ENCODE peak calls at places on chromosomes 13 and 19, in nine cellular contexts. U is upper lobe of left lung; D is T follicular helper cell; V is nephron progenitor cell; F is uterus; G is hepatocyte; Y is stimulated activated CD8-positive, alpha-beta memory T cell treated with anti-CD3 and anti-CD28 coated beads, Interleukin-12 subunit alpha, Interleukin-12 subunit beta, amount 100 ng/mL, for 4 hours; A is adipocyte; M is T-helper 1 cell. E is an unnamed sample.

GRCh38 chr13:41059466-41059865 is 1.8 kb upstream of the WBP4 start:
- DNase-seq in G (no peak), U (no peak), Y (no peak), M (no peak), A (peak), D (no peak), V (no peak), F (no peak), E (no peak)

GRCh38 chr13:71492346-71492871 is 374.6 kb downstream of the DACH1 start:
- DNase-seq in F (no peak), U (no peak), A (no peak), V (no peak), M (no peak), Y (no peak), D (no peak), G (no peak), E (no peak)

GRCh38 chr19:5934779-5935472 is 20.9 kb downstream of the CAPS start:
- DNase-seq in M (no peak), A (peak), G (peak), V (peak), Y (no peak), D (no peak), U (no peak), F (peak), E (peak)

GRCh38 chr19:12450817-12451216 is 10.0 kb upstream of the ZNF443 start:
- DNase-seq in M (no peak), D (no peak), Y (no peak), U (no peak), A (no peak), G (no peak), V (peak), F (no peak), E (no peak)

GRCh38 chr13:35349673-35350278 is 126.7 kb downstream of the MAB21L1 start:
- DNase-seq in F (no peak), U (no peak), M (no peak), G (peak), Y (no peak), V (no peak), A (no peak), D (no peak), E (no peak)

GRCh38 chr19:15437355-15438123 is 12.2 kb downstream of the WIZ start:
- DNase-seq in M (no peak), Y (no peak), A (peak), V (no peak), D (no peak), U (no peak), G (no peak), F (peak), E (peak)

GRCh38 chr19:19747357-19748220 is 14.7 kb upstream of the ZNF14 start:
- DNase-seq in D (no peak), U (no peak), F (no peak), M (no peak), Y (no peak), A (no peak), V (no peak), G (no peak), E (no peak)

GRCh38 chr19:38683393-38684077 is 36.1 kb downstream of the ACTN4 start:
- DNase-seq in Y (peak), D (no peak), U (peak), V (no peak), M (peak), F (peak), A (peak), G (peak), E (peak)

GRCh38 chr13:106619688-106620555 is 52.0 kb upstream of the ARGLU1 start:
- DNase-seq in A (peak), U (peak), Y (no peak), G (peak), M (peak), V (peak), D (no peak), F (peak), E (peak)

GRCh38 chr19:44822670-44823372 is 13.9 kb downstream of the BCAM start:
- DNase-seq in F (no peak), U (no peak), D (no peak), V (peak), G (no peak), A (no peak), Y (no peak), M (no peak), E (no peak)

GRCh38 chr13:74132152-74132767 is 1.9 kb downstream of the KLF12 start:
- DNase-seq in M (peak), V (no peak), G (peak), Y (no peak), D (peak), F (no peak), A (peak), U (no peak), E (no peak)

GRCh38 chr19:1860821-1861598 is 2.4 kb downstream of the KLF16 start:
- DNase-seq in G (no peak), U (no peak), A (no peak), V (no peak), M (no peak), F (no peak), Y (no peak), D (no peak), E (no peak)

GRCh38 chr13:32811297-32811800 is 204.9 kb upstream of the KL start:
- DNase-seq in U (no peak), A (peak), M (no peak), D (no peak), F (no peak), V (peak), G (peak), Y (no peak), E (peak)

GRCh38 chr19:469833-470232 is 9.0 kb upstream of the SHC2 start:
- DNase-seq in A (no peak), D (no peak), M (no peak), G (no peak), Y (no peak), U (no peak), F (no peak), V (no peak), E (no peak)

GRCh38 chr13:106187092-106187491 is 348.4 kb downstream of the EFNB2 start:
- DNase-seq in U (no peak), F (no peak), V (no peak), A (no peak), D (no peak), M (no peak), Y (no peak), G (no peak), E (no peak)

GRCh38 chr13:48586591-48587103 is 53.8 kb upstream of the RCBTB2 start:
- DNase-seq in Y (no peak), D (no peak), V (no peak), G (no peak), U (no peak), M (no peak), A (no peak), F (peak), E (no peak)

GRCh38 chr19:4870025-4870700 is 2.7 kb upstream of the PLIN3 start:
- DNase-seq in V (no peak), U (peak), F (peak), M (no peak), A (peak), D (no peak), Y (no peak), G (peak), E (peak)

E was measured in fibroblast of gingiva.